ENCODE peak calls at places on chromosome 11, in four cellular contexts. One of them, this sample, is unnamed.

GRCh38 chr11:41245184-41245583 is 214.3 kb downstream of the LRRC4C start:
- DNase-seq in dorsolateral prefrontal cortex: peak; percentile 38
- DNase-seq in prostate gland: no peak
- DNase-seq in AG04450: no peak
- DNase-seq in this sample: no peak

GRCh38 chr11:11414996-11415395 is 61.9 kb upstream of the CSNK2A3 start:
- DNase-seq in dorsolateral prefrontal cortex: no peak
- DNase-seq in AG04450: no peak
- DNase-seq in prostate gland: no peak
- DNase-seq in this sample: no peak

GRCh38 chr11:72904016-72904415 is 89.8 kb downstream of the ATG16L2 start:
- DNase-seq in dorsolateral prefrontal cortex: no peak
- DNase-seq in prostate gland: no peak
- DNase-seq in AG04450: no peak
- DNase-seq in this sample: no peak

GRCh38 chr11:26062665-26063064 is 269.3 kb upstream of the ANO3 start:
- DNase-seq in dorsolateral prefrontal cortex: no peak
- DNase-seq in AG04450: no peak
- DNase-seq in prostate gland: no peak
- DNase-seq in this sample: no peak

GRCh38 chr11:111938687-111939160 is 1.6 kb downstream of the DIXDC1 start:
- DNase-seq in prostate gland: no peak
- DNase-seq in AG04450: no peak
- DNase-seq in dorsolateral prefrontal cortex: no peak
- DNase-seq in this sample: no peak

GRCh38 chr11:32006799-32007388 is 84.0 kb upstream of the RCN1 start:
- DNase-seq in prostate gland: no peak
- DNase-seq in dorsolateral prefrontal cortex: no peak
- DNase-seq in AG04450: peak; percentile 6
- DNase-seq in this sample: no peak

GRCh38 chr11:118290923-118291322 is 13.6 kb upstream of the CD3E start:
- DNase-seq in prostate gland: peak; percentile 52
- DNase-seq in AG04450: no peak
- DNase-seq in dorsolateral prefrontal cortex: no peak
- DNase-seq in this sample: no peak

GRCh38 chr11:110991621-110992355 is 253.7 kb upstream of the POU2AF2 start:
- DNase-seq in prostate gland: no peak
- DNase-seq in dorsolateral prefrontal cortex: no peak
- DNase-seq in AG04450: no peak
- DNase-seq in this sample: no peak

GRCh38 chr11:20962581-20962980 is 293.2 kb downstream of the NELL1 start:
- DNase-seq in AG04450: no peak
- DNase-seq in prostate gland: no peak
- DNase-seq in dorsolateral prefrontal cortex: no peak
- DNase-seq in this sample: no peak

GRCh38 chr11:1006762-1007161 is 29.8 kb downstream of the MUC6 start:
- DNase-seq in AG04450: no peak
- DNase-seq in dorsolateral prefrontal cortex: peak; percentile 83
- DNase-seq in prostate gland: no peak
- DNase-seq in this sample: no peak

GRCh38 chr11:120811199-120811598 is 212.7 kb upstream of the TBCEL start:
- DNase-seq in dorsolateral prefrontal cortex: no peak
- DNase-seq in prostate gland: no peak
- DNase-seq in AG04450: no peak
- DNase-seq in this sample: no peak

GRCh38 chr11:110984147-110984546 is 261.4 kb upstream of the POU2AF2 start:
- DNase-seq in dorsolateral prefrontal cortex: no peak
- DNase-seq in AG04450: peak; percentile 36
- DNase-seq in prostate gland: no peak
- DNase-seq in this sample: no peak

GRCh38 chr11:60125962-60126585 is 37.6 kb downstream of the MS4A2 start:
- DNase-seq in prostate gland: no peak
- DNase-seq in dorsolateral prefrontal cortex: no peak
- DNase-seq in AG04450: no peak
- DNase-seq in this sample: no peak

GRCh38 chr11:116454020-116454645 is 318.7 kb downstream of the BUD13 start:
- DNase-seq in dorsolateral prefrontal cortex: no peak
- DNase-seq in prostate gland: peak; percentile 40
- DNase-seq in AG04450: no peak
- DNase-seq in this sample: no peak

GRCh38 chr11:61626580-61627380 is 45.9 kb upstream of the SYT7 start:
- DNase-seq in AG04450: no peak
- DNase-seq in dorsolateral prefrontal cortex: no peak
- DNase-seq in prostate gland: peak; percentile 91
- DNase-seq in this sample: no peak
- TF ChIP-seq CTCF in AG04450: no peak
- TF ChIP-seq CTCF in dorsolateral prefrontal cortex: no peak
- TF ChIP-seq CTCF in prostate gland: peak; percentile 84
- TF ChIP-seq CTCF in this sample: no peak

DNA sequence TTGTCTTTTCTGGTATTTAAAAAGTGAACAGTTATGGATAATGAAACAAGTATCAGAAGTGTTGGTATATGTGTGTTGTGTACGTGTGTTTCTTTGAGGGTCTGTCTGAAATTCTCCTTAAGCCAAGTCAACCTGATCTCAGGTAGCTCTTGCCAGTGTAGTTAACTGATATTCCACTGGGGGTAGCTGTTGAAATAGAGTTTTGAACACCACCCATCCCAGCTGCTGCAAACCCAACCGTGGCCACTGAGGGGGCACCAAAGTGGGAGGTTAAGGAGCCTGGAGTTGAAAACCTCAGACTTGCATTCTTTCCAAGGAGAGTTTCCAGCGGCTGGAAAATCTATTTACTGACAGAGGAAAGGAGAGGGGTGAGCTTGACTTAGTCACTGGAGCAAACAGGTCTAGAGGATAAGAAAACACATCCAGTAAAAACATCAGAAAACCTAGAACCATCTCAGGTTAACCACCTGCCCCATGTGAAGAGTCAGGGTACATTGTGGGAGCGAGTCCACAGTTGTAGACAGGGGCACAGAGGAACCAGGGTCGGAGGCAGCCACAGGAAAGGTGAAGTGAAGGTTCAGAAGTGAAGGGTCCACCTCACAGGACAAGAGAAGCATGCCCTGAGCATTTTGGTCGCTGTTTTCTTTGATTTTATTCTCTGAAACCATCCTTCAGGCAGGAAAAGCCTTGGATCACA is 8.8 kb upstream of the CUL5 start:
- DNase-seq in prostate gland: no peak
- DNase-seq in AG04450: no peak
- DNase-seq in dorsolateral prefrontal cortex: no peak
- DNase-seq in this sample: no peak
- TF ChIP-seq CTCF in prostate gland: no peak
- TF ChIP-seq CTCF in AG04450: peak; percentile 47
- TF ChIP-seq CTCF in dorsolateral prefrontal cortex: no peak
- TF ChIP-seq CTCF in this sample: no peak

DNA sequence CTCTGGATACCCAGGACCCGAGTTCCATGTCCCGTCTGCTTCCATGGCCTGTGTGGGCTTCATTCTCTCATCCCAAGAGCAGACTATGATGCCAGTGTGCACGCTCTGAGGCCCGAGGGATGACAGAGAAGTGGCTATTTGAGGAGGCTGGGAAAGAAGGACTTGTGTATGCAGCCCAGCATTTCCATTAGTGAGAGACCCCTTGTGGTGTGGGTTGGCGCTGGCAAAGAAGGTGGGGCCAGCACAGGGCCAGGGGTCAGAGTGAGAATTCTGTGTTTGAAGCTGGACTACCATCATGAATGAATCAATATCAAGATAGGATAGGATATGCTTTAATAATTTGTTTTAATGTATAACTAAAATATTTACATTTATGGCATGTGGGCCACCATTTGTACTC is 200.8 kb downstream of the HIPK3 start:
- DNase-seq in AG04450: no peak
- DNase-seq in dorsolateral prefrontal cortex: no peak
- DNase-seq in prostate gland: no peak
- DNase-seq in this sample: no peak
- TF ChIP-seq CTCF in AG04450: no peak
- TF ChIP-seq CTCF in dorsolateral prefrontal cortex: no peak
- TF ChIP-seq CTCF in prostate gland: no peak
- TF ChIP-seq CTCF in this sample: no peak

DNA sequence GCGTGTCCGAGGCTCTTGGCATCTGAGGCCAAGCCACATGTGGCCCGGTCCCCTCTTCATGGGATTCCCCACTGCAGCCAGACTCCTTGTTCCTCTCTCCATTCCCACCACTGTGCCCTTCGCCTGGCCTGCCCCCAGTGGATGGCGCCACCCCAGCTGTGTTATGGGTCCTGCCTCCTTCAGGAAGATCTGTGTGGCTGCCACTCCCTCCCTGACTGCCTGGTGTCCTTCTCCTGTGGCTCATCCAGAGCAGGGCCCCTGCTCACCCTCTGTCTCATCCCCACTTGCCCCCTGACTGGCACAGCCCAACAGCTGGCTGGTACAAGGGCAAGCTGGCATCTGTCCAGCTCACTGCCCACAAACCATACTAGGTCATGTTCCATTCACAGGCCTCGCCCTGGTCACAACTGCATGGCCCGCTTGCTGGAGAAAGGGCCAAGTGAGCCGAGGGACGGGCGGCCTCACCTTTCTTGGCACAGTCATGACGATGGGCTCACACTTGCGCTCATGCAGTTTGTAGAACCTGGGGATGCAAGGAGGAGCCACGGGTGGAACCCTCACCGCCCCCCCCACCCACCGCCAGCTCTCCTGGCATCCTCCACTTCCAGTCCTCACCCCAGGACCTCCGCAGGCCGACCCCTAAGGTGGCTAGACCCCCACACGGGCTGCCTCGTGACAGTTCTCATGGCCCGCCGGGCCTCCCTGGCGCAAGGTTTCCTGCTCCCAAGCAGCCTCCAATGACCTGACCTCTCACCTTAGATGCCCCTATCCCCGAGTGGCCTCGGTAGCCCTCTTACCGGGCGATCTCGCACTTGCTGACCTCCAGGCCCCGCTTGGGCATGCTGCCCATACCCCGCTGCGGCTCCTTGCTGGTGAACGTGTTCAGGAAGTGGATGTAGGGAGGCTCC is 2.1 kb upstream of the PTPRCAP start:
- DNase-seq in dorsolateral prefrontal cortex: no peak
- DNase-seq in prostate gland: no peak
- DNase-seq in AG04450: no peak
- DNase-seq in this sample: peak; percentile 26
- TF ChIP-seq CTCF in dorsolateral prefrontal cortex: no peak
- TF ChIP-seq CTCF in prostate gland: no peak
- TF ChIP-seq CTCF in AG04450: peak; percentile 18
- TF ChIP-seq CTCF in this sample: no peak

GRCh38 chr11:119357069-119357468 is 10.6 kb upstream of the MFRP start:
- DNase-seq in dorsolateral prefrontal cortex: no peak
- DNase-seq in prostate gland: no peak
- DNase-seq in AG04450: no peak
- DNase-seq in this sample: no peak

GRCh38 chr11:119352857-119353260 is 6.4 kb upstream of the MFRP start:
- DNase-seq in prostate gland: no peak
- DNase-seq in AG04450: no peak
- DNase-seq in dorsolateral prefrontal cortex: no peak
- DNase-seq in this sample: no peak

GRCh38 chr11:119359365-119360229 is 13.1 kb upstream of the MFRP start:
- DNase-seq in AG04450: no peak
- DNase-seq in dorsolateral prefrontal cortex: no peak
- DNase-seq in prostate gland: no peak
- DNase-seq in this sample: no peak

GRCh38 chr11:119355091-119355843 is 8.8 kb upstream of the MFRP start:
- DNase-seq in dorsolateral prefrontal cortex: no peak
- DNase-seq in prostate gland: no peak
- DNase-seq in AG04450: no peak
- DNase-seq in this sample: no peak

GRCh38 chr11:119356349-119357031 is 10.0 kb upstream of the MFRP start:
- DNase-seq in AG04450: no peak
- DNase-seq in dorsolateral prefrontal cortex: peak; percentile 83
- DNase-seq in prostate gland: peak; percentile 56
- DNase-seq in this sample: peak; percentile 65
- TF ChIP-seq CTCF in AG04450: peak; percentile 80
- TF ChIP-seq CTCF in dorsolateral prefrontal cortex: peak; percentile 86
- TF ChIP-seq CTCF in prostate gland: peak; percentile 82
- TF ChIP-seq CTCF in this sample: peak; percentile 75

GRCh38 chr11:126573325-126574076 is 218.0 kb downstream of the ST3GAL4 start:
- DNase-seq in AG04450: no peak
- DNase-seq in prostate gland: no peak
- DNase-seq in dorsolateral prefrontal cortex: no peak
- DNase-seq in this sample: no peak
- TF ChIP-seq CTCF in AG04450: peak; percentile 41
- TF ChIP-seq CTCF in prostate gland: no peak
- TF ChIP-seq CTCF in dorsolateral prefrontal cortex: no peak
- TF ChIP-seq CTCF in this sample: no peak

GRCh38 chr11:75011872-75012271 is 23.1 kb downstream of the NEU3 start:
- DNase-seq in dorsolateral prefrontal cortex: no peak
- DNase-seq in prostate gland: no peak
- DNase-seq in AG04450: no peak
- DNase-seq in this sample: no peak

GRCh38 chr11:75011357-75011756 is 22.6 kb downstream of the NEU3 start:
- DNase-seq in prostate gland: no peak
- DNase-seq in AG04450: no peak
- DNase-seq in dorsolateral prefrontal cortex: no peak
- DNase-seq in this sample: no peak

GRCh38 chr11:75013051-75013450 is 24.3 kb downstream of the NEU3 start:
- DNase-seq in dorsolateral prefrontal cortex: no peak
- DNase-seq in prostate gland: no peak
- DNase-seq in AG04450: no peak
- DNase-seq in this sample: no peak

GRCh38 chr11:75014129-75014528 is 25.4 kb downstream of the NEU3 start:
- DNase-seq in AG04450: peak; percentile 77
- DNase-seq in dorsolateral prefrontal cortex: no peak
- DNase-seq in prostate gland: no peak
- DNase-seq in this sample: no peak
- TF ChIP-seq CTCF in AG04450: peak; percentile 43
- TF ChIP-seq CTCF in dorsolateral prefrontal cortex: no peak
- TF ChIP-seq CTCF in prostate gland: no peak
- TF ChIP-seq CTCF in this sample: no peak

DNA sequence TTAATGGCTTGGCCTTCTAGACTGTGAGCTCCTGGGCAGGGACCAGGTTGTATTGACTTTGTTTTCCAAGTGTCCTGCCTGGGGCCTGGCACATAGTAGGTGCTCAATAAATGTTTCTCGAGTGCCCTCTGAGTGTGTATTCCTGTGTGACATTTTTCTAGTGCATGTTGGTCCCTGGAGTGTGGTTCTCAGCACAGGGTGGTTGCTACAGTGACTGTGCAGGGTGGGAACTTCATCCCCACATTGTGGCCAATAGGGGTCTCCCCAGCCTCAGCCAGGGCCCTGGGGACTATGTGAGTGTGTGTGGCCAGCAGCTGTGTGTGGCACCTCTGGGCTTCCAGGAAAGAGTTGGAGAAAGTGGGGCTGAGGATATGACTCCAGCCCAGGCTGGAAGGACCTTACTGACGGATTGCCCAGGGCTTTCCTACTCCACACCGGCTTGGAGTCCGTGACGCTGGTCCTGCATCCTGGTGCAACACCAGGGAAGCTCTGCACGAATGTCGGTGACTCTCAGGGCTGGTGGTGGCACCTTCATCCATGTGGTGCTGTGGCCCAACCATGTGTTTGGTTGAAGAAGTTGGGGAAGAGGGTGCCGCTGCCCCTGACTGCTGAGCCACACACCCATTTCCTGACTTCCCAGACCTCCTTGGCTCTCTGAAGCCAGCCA is 9.0 kb upstream of the MARK2 start:
- DNase-seq in dorsolateral prefrontal cortex: no peak
- DNase-seq in AG04450: no peak
- DNase-seq in prostate gland: no peak
- DNase-seq in this sample: no peak
- TF ChIP-seq CTCF in dorsolateral prefrontal cortex: no peak
- TF ChIP-seq CTCF in AG04450: peak; percentile 47
- TF ChIP-seq CTCF in prostate gland: no peak
- TF ChIP-seq CTCF in this sample: no peak

This sample was measured in activated B cell treated with CpG ODN at 0.5 μM for 24 hours.